ENCODE peak calls at places on chromosomes 4 and X, in five cellular contexts. E is H1, I is A549, N is HepG2, P is K562. D is an unnamed sample.

GRCh38 chrX:9953396-9953795 is 13.8 kb upstream of the CLDN34 start:
- DNase-seq in E (no peak), I (no peak), N (no peak), P (no peak), D (no peak)

GRCh38 chr4:83356899-83357661 is 22.4 kb upstream of the HPSE start:
- DNase-seq in E (no peak), I (no peak), N (peak), P (no peak), D (peak)

GRCh38 chrX:42399632-42400024 is 378.3 kb downstream of the PPP1R2C start:
- DNase-seq in E (no peak), I (no peak), N (no peak), P (no peak), D (no peak)

GRCh38 chr4:151012836-151013235 is 2.2 kb downstream of the LRBA start:
- DNase-seq in E (no peak), I (no peak), N (no peak), P (peak), D (no peak)

GRCh38 chr4:101282076-101282844 is 65.1 kb downstream of the PPP3CA start:
- DNase-seq in E (no peak), I (no peak), N (no peak), P (no peak), D (no peak)

GRCh38 chr4:89289312-89289711 is 18.3 kb downstream of the GPRIN3 start:
- DNase-seq in E (no peak), I (no peak), N (no peak), P (no peak), D (no peak)

GRCh38 chr4:154367659-154368058 is 123.9 kb downstream of the DCHS2 start:
- DNase-seq in E (no peak), I (no peak), N (no peak), P (no peak), D (no peak)

GRCh38 chr4:153651041-153651960 is 32.8 kb upstream of the TLR2 start:
- DNase-seq in E (no peak), I (no peak), N (no peak), P (no peak), D (no peak)

GRCh38 chr4:102736636-102737549 is 23.9 kb downstream of the MANBA start:
- DNase-seq in E (no peak), I (no peak), N (no peak), P (peak), D (no peak)

GRCh38 chr4:152680988-152681731 is 1.4 kb upstream of the TMEM154 start:
- DNase-seq in E (no peak), I (peak), N (no peak), P (no peak), D (peak)

DNA sequence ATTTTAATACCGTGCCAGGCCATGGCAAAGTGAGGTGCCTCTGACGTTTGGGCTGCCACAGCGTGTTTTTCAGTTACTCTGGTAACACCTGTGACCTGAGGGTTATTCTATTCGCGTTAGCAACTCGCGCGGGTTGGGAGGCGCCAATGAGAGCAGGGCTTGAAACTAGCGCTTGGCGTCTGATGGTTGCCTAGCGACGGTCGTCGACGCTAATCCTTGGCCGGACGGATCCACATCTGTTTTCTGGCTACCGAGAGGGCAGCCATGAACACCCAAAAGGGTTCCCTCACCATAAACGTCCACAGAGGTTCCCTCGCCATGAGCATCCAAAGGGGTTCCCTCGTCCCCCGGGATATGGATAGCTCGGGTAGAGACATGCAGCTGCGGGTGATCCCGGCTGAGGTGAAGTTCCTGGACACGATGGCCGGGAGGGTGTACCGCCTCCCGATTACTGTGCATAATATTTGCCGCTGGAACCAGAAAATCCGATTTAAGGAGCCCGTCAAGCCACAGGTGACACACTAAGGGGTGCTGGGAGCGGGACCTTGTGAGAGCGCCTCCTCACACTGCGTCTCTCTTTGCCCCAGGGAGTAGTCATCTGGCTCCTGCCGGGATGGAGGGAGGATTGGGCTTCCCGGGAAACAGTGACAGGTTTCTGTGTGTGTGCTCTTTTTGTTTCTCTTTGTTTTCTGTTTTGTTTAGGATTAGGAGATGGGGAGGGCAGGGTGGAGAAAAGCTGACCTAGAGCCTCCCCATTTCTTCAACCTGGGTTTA is at the start of gene CFAP47:
- DNase-seq in E (no peak), I (peak), N (no peak), P (peak), D (no peak)
- TF ChIP-seq MAFK in E (no peak), I (no peak), N (no peak), P (no peak), D (no peak)

GRCh38 chr4:140349816-140350215 is 23.6 kb upstream of the SCOC start:
- DNase-seq in E (no peak), I (no peak), N (no peak), P (no peak), D (no peak)
- TF ChIP-seq MAFK in E (no peak), I (no peak), N (no peak), P (no peak), D (no peak)

DNA sequence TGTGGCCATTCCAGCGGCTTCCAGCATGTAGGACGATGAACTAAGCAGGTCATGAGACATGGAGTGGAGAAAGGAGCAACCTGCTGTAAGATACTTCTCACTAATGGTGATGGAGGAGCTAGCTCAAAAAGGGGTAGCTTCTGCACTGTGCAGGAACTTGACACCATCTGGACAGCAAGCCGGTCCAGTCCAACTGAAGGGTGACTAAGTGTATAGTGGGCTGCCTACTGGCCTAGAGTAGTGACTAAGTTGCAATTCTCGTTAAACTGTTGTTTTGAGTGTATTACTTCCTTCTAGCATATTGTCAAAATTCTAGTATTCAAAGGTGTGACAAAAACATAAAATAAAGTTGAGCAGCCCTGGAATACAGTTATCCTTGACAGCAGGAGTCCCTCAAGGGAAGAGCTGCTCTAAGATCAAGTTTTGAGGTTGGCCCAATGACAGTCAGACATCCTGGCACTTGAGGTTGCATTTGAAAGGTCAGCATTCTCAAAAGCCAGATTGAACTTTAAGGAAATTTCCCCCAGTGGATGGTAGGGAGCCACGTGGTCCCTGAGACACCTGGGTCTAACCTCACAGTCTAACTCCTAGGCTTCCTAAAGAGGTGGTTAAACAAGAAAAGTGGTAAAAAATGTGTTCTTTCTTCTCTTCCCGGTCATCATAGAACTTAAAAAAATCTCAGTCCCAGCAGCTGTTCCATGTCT is 8.0 kb downstream of the CETN2 start:
- DNase-seq in E (no peak), I (no peak), N (no peak), P (no peak), D (peak)
- TF ChIP-seq MAFK in E (no peak), I (no peak), N (no peak), P (no peak), D (no peak)

DNA sequence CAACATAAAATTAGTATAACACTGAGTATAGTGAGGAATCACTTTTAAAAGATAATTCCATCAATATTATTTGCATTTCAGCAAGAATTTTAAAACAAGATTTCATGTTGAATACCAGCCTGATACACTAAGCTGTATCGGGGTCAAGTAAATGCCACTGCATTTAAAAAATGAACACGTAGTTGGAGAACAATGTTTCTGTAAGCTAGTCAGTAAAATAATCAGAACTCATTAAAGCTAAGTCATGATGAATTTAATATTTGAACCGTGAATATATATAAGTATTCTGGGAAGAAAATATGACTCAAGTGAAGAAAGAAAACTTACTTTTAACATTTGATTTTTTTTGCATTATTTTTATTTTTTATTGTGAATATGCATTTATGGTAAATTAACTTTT is 611.0 kb upstream of the PABPC4L start:
- DNase-seq in E (no peak), I (no peak), N (no peak), P (no peak), D (no peak)
- TF ChIP-seq MAFK in E (no peak), I (no peak), N (no peak), P (no peak), D (no peak)

GRCh38 chr4:98470831-98471230 is 187.6 kb downstream of the TSPAN5 start:
- DNase-seq in E (no peak), I (no peak), N (no peak), P (peak), D (no peak)
- TF ChIP-seq MAFK in E (no peak), I (no peak), N (no peak), P (no peak), D (no peak)

DNA sequence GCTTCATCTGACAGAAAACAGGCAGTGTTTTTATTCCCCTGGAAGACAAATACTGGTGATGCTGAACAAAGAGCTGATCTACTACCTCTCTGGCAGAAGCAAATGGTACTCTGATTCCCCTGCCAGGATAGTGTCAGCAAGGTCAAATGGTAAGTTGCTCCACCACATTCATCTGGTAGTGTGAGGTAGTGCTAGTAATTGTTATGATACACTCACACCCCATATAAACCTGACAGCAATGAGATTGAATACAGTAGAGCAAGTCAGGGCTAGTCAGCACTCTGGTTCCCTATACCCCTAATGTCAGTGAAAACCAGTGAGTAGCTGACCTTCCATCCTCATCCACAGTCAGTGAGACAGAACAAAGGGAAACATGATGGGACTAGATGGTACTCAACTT is 3.4 kb upstream of the SPIN4 start:
- DNase-seq in E (no peak), I (no peak), N (no peak), P (no peak), D (no peak)
- TF ChIP-seq MAFK in E (no peak), I (no peak), N (no peak), P (no peak), D (no peak)

DNA sequence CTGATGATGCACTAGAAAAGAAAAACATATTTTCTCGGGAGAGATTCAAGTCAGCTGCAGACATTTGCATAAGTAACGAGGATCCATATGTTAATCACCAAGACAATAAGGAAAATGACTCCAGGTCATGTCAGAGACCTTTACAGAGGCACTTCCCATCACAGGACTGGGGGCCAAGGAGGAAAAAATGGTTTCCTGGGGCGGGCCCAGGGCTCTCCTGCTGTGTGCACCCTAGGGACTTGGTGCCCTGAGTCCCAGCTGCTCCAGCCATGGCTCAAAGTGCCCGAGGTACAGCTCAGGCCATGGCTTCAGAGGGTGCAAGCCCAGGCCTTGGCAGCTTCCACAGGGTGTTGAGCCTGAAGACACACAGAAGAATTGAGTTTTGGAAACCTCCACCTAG is 415.4 kb upstream of the FRG1 start:
- DNase-seq in E (no peak), I (no peak), N (no peak), P (no peak), D (no peak)
- TF ChIP-seq MAFK in E (no peak), I (no peak), N (no peak), P (no peak), D (no peak)

GRCh38 chr4:13920901-13921300 is 293.4 kb upstream of the BOD1L1 start:
- DNase-seq in E (peak), I (peak), N (peak), P (peak), D (peak)
- TF ChIP-seq MAFK in E (peak), I (peak), N (peak), P (no peak), D (peak)

D was measured in IMR-90.